ENCODE peak calls at places on chromosome 9, in six cellular contexts. One of them, this sample, is unnamed.

GRCh38 chr9:17063535-17064135 is 71.2 kb upstream of the CNTLN start:
- DNase-seq in left ventricle myocardium inferior: no peak
- DNase-seq in epithelial cell of proximal tubule: no peak
- DNase-seq in fibroblast of mammary gland: peak; percentile 72
- DNase-seq in GM12865: peak; percentile 49
- DNase-seq in AG10803: peak; percentile 55
- DNase-seq in this sample: peak; percentile 16

GRCh38 chr9:89022902-89023301 is 31.6 kb downstream of the S1PR3 start:
- DNase-seq in AG10803: peak; percentile 68
- DNase-seq in epithelial cell of proximal tubule: no peak
- DNase-seq in GM12865: no peak
- DNase-seq in fibroblast of mammary gland: peak; percentile 87
- DNase-seq in left ventricle myocardium inferior: no peak
- DNase-seq in this sample: peak; percentile 86

GRCh38 chr9:120985759-120986353 is 59.3 kb upstream of the TRAF1 start:
- DNase-seq in AG10803: peak; percentile 77
- DNase-seq in left ventricle myocardium inferior: no peak
- DNase-seq in GM12865: peak; percentile 59
- DNase-seq in epithelial cell of proximal tubule: peak; percentile 22
- DNase-seq in fibroblast of mammary gland: peak; percentile 70
- DNase-seq in this sample: peak; percentile 23

GRCh38 chr9:109730228-109730627 is 49.8 kb upstream of the PALM2AKAP2 start:
- DNase-seq in AG10803: peak; percentile 60
- DNase-seq in epithelial cell of proximal tubule: peak; percentile 30
- DNase-seq in left ventricle myocardium inferior: no peak
- DNase-seq in fibroblast of mammary gland: no peak
- DNase-seq in GM12865: no peak
- DNase-seq in this sample: no peak

GRCh38 chr9:125529589-125530515 is 177.2 kb downstream of the MAPKAP1 start:
- DNase-seq in left ventricle myocardium inferior: no peak
- DNase-seq in GM12865: peak; percentile 59
- DNase-seq in epithelial cell of proximal tubule: no peak
- DNase-seq in fibroblast of mammary gland: no peak
- DNase-seq in AG10803: no peak
- DNase-seq in this sample: no peak

GRCh38 chr9:131395027-131395744 is 1.3 kb downstream of the PRRC2B start:
- DNase-seq in GM12865: peak; percentile 81
- DNase-seq in fibroblast of mammary gland: no peak
- DNase-seq in left ventricle myocardium inferior: no peak
- DNase-seq in epithelial cell of proximal tubule: no peak
- DNase-seq in AG10803: no peak
- DNase-seq in this sample: no peak

GRCh38 chr9:7320139-7320538 is 479.4 kb downstream of the DMAC1 start:
- DNase-seq in epithelial cell of proximal tubule: peak; percentile 78
- DNase-seq in GM12865: no peak
- DNase-seq in fibroblast of mammary gland: peak; percentile 100
- DNase-seq in AG10803: peak; percentile 82
- DNase-seq in left ventricle myocardium inferior: no peak
- DNase-seq in this sample: no peak

GRCh38 chr9:112487008-112487798 is 576 bp downstream of the KIAA1958 start:
- DNase-seq in GM12865: peak; percentile 73
- DNase-seq in epithelial cell of proximal tubule: no peak
- DNase-seq in AG10803: peak; percentile 42
- DNase-seq in left ventricle myocardium inferior: peak; percentile 60
- DNase-seq in fibroblast of mammary gland: peak; percentile 29
- DNase-seq in this sample: peak; percentile 71

GRCh38 chr9:137190315-137190853 is 1.9 kb downstream of the SSNA1 start:
- DNase-seq in fibroblast of mammary gland: no peak
- DNase-seq in epithelial cell of proximal tubule: no peak
- DNase-seq in left ventricle myocardium inferior: no peak
- DNase-seq in GM12865: no peak
- DNase-seq in AG10803: no peak
- DNase-seq in this sample: no peak

GRCh38 chr9:129572517-129572916 is 48.4 kb downstream of the C9orf50 start:
- DNase-seq in AG10803: no peak
- DNase-seq in left ventricle myocardium inferior: no peak
- DNase-seq in GM12865: no peak
- DNase-seq in fibroblast of mammary gland: no peak
- DNase-seq in epithelial cell of proximal tubule: no peak
- DNase-seq in this sample: no peak
- H3K4me3 ChIP-seq in AG10803: no peak overlapping the region
- H3K4me3 ChIP-seq in left ventricle myocardium inferior: no peak overlapping the region
- H3K4me3 ChIP-seq in GM12865: no peak overlapping the region
- H3K4me3 ChIP-seq in fibroblast of mammary gland: no peak overlapping the region
- H3K4me3 ChIP-seq in epithelial cell of proximal tubule: no peak overlapping the region
- H3K4me3 ChIP-seq in this sample: no peak overlapping the region

GRCh38 chr9:132995906-132996305 is 17.4 kb downstream of the GFI1B start:
- DNase-seq in epithelial cell of proximal tubule: no peak
- DNase-seq in GM12865: no peak
- DNase-seq in AG10803: no peak
- DNase-seq in left ventricle myocardium inferior: no peak
- DNase-seq in fibroblast of mammary gland: no peak
- DNase-seq in this sample: no peak

GRCh38 chr9:132997591-132997990 is 19.1 kb downstream of the GFI1B start:
- DNase-seq in epithelial cell of proximal tubule: no peak
- DNase-seq in fibroblast of mammary gland: peak; percentile 53
- DNase-seq in GM12865: no peak
- DNase-seq in AG10803: peak; percentile 60
- DNase-seq in left ventricle myocardium inferior: no peak
- DNase-seq in this sample: no peak

GRCh38 chr9:132995121-132995420 is 16.6 kb downstream of the GFI1B start:
- DNase-seq in AG10803: no peak
- DNase-seq in epithelial cell of proximal tubule: no peak
- DNase-seq in fibroblast of mammary gland: no peak
- DNase-seq in left ventricle myocardium inferior: no peak
- DNase-seq in GM12865: no peak
- DNase-seq in this sample: no peak

GRCh38 chr9:132994410-132995120 is 16.1 kb downstream of the GFI1B start:
- DNase-seq in epithelial cell of proximal tubule: no peak
- DNase-seq in AG10803: peak; percentile 64
- DNase-seq in fibroblast of mammary gland: peak; percentile 53
- DNase-seq in GM12865: peak; percentile 31
- DNase-seq in left ventricle myocardium inferior: no peak
- DNase-seq in this sample: no peak

DNA sequence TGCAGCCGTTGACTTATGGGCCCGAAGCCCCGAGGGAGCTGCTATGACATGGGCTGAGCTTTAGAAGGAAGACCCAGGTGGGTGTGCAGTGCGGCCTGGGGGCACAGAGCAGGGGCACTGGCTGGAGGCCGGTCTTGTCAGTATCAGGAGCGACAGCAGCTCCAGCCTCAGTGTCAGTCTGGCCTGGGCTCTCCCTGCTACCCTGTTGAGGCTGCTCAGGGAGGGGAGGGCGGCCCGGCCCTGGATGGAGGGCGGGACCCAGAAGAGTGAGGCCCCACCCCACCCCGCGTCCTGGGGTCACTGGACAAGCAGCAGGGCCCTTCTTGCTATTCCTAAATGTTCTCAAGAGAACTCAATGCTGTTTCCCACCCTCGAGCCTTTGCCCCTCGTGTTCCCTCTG is 18.0 kb downstream of the GFI1B start:
- DNase-seq in fibroblast of mammary gland: no peak
- DNase-seq in left ventricle myocardium inferior: no peak
- DNase-seq in GM12865: no peak
- DNase-seq in epithelial cell of proximal tubule: no peak
- DNase-seq in AG10803: no peak
- DNase-seq in this sample: no peak
- TF ChIP-seq CTCF in fibroblast of mammary gland: no peak
- TF ChIP-seq CTCF in left ventricle myocardium inferior: no peak
- TF ChIP-seq CTCF in GM12865: no peak
- TF ChIP-seq CTCF in epithelial cell of proximal tubule: no peak
- TF ChIP-seq CTCF in AG10803: no peak
- TF ChIP-seq CTCF in this sample: no peak

DNA sequence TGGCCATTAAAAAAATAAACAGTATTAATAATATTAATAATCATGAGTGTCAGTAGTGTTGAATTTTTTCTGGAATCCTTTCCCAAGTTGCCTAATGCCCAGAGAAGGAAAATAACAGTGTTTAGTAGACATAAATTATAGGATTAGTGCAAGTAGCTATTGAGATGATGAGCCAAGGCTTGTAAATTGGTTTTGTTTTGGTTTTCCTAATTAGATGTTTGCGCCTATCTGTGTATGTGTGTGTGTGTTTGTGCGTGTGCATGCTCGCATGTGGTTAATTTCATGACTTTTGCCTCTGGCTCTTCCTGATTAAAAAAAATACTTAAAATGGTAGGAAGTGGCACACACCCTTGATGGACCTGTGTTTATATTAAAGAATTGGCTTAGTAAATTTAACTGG is 55.4 kb downstream of the FXN start:
- DNase-seq in epithelial cell of proximal tubule: no peak
- DNase-seq in fibroblast of mammary gland: no peak
- DNase-seq in left ventricle myocardium inferior: no peak
- DNase-seq in AG10803: peak; percentile 6
- DNase-seq in GM12865: no peak
- DNase-seq in this sample: no peak
- H3K4me3 ChIP-seq in epithelial cell of proximal tubule: no peak overlapping the region
- H3K4me3 ChIP-seq in fibroblast of mammary gland: no peak overlapping the region
- H3K4me3 ChIP-seq in left ventricle myocardium inferior: no peak overlapping the region
- H3K4me3 ChIP-seq in AG10803: no peak overlapping the region
- H3K4me3 ChIP-seq in GM12865: no peak overlapping the region
- H3K4me3 ChIP-seq in this sample: no peak overlapping the region

DNA sequence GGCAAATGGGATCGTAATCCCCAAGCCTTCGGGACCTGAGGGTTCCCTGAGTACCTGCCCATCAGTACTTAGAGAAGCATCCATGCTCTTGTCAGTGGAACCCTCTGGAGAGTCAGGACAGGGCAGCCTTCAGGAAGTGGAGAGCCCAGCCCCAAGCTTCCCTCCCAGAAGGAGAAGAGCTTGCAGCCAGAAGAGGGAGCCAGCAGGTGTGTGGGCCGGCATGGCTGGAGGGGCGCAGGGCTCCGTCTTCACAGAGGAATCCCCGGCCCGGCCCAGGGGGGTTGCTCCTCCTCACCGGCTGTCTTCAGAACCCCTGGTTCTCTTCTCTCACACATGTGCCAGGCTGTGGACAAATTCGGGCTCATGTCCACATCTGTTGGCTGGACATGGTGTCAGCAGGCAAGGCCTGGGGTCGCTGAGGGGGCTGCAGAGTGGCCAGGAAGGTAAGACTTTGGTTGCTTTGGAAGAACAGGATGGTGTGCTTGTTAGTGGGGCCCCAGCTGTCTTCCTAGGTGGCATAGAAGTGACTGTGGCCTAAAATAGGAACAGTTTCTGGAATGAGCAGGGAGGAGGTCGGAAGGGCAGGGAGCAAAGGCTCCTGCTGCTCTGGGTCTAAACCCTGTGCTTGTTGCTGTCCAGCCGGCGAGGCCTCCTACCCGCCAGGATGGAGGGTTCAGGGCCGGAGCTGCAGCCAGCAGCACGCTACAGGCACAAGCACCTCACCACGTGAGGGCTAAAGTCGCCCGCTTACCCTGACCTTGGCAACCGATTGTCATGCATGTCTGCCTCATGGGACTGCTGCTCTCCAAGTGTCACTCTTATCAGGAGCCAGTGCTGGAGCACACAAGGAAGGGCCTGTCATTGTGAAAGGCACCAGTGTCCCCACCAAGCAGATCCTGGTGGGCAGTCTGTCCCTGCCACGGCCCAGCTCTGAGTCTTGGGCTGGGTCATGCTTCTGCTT is 58.7 kb upstream of the RXRA start:
- DNase-seq in fibroblast of mammary gland: no peak
- DNase-seq in epithelial cell of proximal tubule: no peak
- DNase-seq in GM12865: no peak
- DNase-seq in left ventricle myocardium inferior: peak; percentile 56
- DNase-seq in AG10803: no peak
- DNase-seq in this sample: peak; percentile 68
- TF ChIP-seq CTCF in fibroblast of mammary gland: no peak
- TF ChIP-seq CTCF in epithelial cell of proximal tubule: no peak
- TF ChIP-seq CTCF in GM12865: no peak
- TF ChIP-seq CTCF in left ventricle myocardium inferior: peak; percentile 42
- TF ChIP-seq CTCF in AG10803: peak; percentile 15
- TF ChIP-seq CTCF in this sample: no peak

GRCh38 chr9:107269681-107270080 is 13.4 kb upstream of the RAD23B start:
- DNase-seq in fibroblast of mammary gland: peak; percentile 68
- DNase-seq in left ventricle myocardium inferior: no peak
- DNase-seq in epithelial cell of proximal tubule: no peak
- DNase-seq in AG10803: peak; percentile 86
- DNase-seq in GM12865: no peak
- DNase-seq in this sample: no peak
- H3K4me3 ChIP-seq in fibroblast of mammary gland: no peak overlapping the region
- H3K4me3 ChIP-seq in left ventricle myocardium inferior: no peak overlapping the region
- H3K4me3 ChIP-seq in epithelial cell of proximal tubule: no peak overlapping the region
- H3K4me3 ChIP-seq in AG10803: no peak overlapping the region
- H3K4me3 ChIP-seq in GM12865: no peak overlapping the region
- H3K4me3 ChIP-seq in this sample: no peak overlapping the region

GRCh38 chr9:105846825-105847224 is 152.5 kb downstream of the TMEM38B start:
- DNase-seq in GM12865: no peak
- DNase-seq in AG10803: no peak
- DNase-seq in fibroblast of mammary gland: no peak
- DNase-seq in left ventricle myocardium inferior: no peak
- DNase-seq in epithelial cell of proximal tubule: no peak
- DNase-seq in this sample: no peak

GRCh38 chr9:105841562-105841961 is 147.2 kb downstream of the TMEM38B start:
- DNase-seq in epithelial cell of proximal tubule: no peak
- DNase-seq in fibroblast of mammary gland: no peak
- DNase-seq in AG10803: no peak
- DNase-seq in left ventricle myocardium inferior: no peak
- DNase-seq in GM12865: no peak
- DNase-seq in this sample: no peak

GRCh38 chr9:105837261-105837660 is 142.9 kb downstream of the TMEM38B start:
- DNase-seq in AG10803: no peak
- DNase-seq in epithelial cell of proximal tubule: no peak
- DNase-seq in fibroblast of mammary gland: no peak
- DNase-seq in left ventricle myocardium inferior: no peak
- DNase-seq in GM12865: no peak
- DNase-seq in this sample: no peak

DNA sequence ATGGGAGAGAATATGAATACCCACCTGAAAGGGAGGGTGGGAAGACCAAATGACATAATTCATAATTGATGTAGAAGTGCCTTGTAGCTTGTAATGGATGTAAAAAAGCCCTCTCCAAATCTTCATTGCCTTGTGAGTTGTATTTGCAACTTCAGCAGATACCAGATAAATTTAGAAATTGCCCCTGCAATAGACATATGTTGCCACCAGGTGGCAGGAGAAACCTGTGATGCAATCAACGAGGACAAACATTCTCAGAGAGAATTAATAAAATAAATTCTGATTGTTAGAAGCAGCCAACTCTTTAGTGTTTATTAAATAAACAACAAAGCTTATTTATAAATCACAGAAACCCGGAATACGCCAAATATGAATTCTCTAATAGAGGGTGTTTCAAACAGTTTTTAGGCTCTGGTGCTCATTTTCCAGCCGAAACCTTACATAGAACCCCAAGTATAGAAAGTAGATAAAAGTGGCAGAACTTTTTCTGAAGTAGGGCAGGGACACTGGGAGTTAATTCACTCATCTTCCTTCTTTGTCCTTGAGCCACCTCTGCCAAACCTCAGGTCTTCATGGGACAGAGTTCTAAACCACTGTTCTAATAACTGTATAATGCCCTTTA is 147.8 kb downstream of the TMEM38B start:
- DNase-seq in left ventricle myocardium inferior: no peak
- DNase-seq in GM12865: peak; percentile 48
- DNase-seq in AG10803: peak; percentile 22
- DNase-seq in epithelial cell of proximal tubule: peak; percentile 6
- DNase-seq in fibroblast of mammary gland: peak; percentile 44
- DNase-seq in this sample: no peak
- TF ChIP-seq CTCF in left ventricle myocardium inferior: peak; percentile 73
- TF ChIP-seq CTCF in GM12865: peak; percentile 71
- TF ChIP-seq CTCF in AG10803: peak; percentile 83
- TF ChIP-seq CTCF in epithelial cell of proximal tubule: peak; percentile 90
- TF ChIP-seq CTCF in fibroblast of mammary gland: peak; percentile 85
- TF ChIP-seq CTCF in this sample: peak; percentile 61

GRCh38 chr9:95981741-95982390 is 106.4 kb downstream of the ERCC6L2 start:
- DNase-seq in GM12865: no peak
- DNase-seq in AG10803: no peak
- DNase-seq in left ventricle myocardium inferior: no peak
- DNase-seq in fibroblast of mammary gland: no peak
- DNase-seq in epithelial cell of proximal tubule: no peak
- DNase-seq in this sample: no peak
- H3K4me3 ChIP-seq in GM12865: no peak overlapping the region
- H3K4me3 ChIP-seq in AG10803: no peak overlapping the region
- H3K4me3 ChIP-seq in left ventricle myocardium inferior: no peak overlapping the region
- H3K4me3 ChIP-seq in fibroblast of mammary gland: no peak overlapping the region
- H3K4me3 ChIP-seq in epithelial cell of proximal tubule: no peak overlapping the region
- H3K4me3 ChIP-seq in this sample: no peak overlapping the region